ENCODE peak calls at places on chromosomes 16 and 17, in ten cellular contexts. U, H, G, E, X, F, J, W, K and Z are unnamed samples.

GRCh38 chr17:65617496-65617895 is 56.0 kb upstream of the AXIN2 start:
- DNase-seq in J (no peak), E (no peak), X (no peak), U (no peak), H (no peak), K (no peak), W (no peak), G (no peak), F (no peak), Z (no peak)

GRCh38 chr17:76239538-76240274 is 587 bp downstream of the RNF157 start:
- DNase-seq in W (no peak), X (peak; percentile 35), F (no peak), H (no peak), U (no peak), E (no peak), J (no peak), G (no peak), K (no peak), Z (peak; percentile 54)

GRCh38 chr17:11309850-11310249 is 68.8 kb downstream of the SHISA6 start:
- DNase-seq in K (no peak), H (no peak), E (no peak), F (no peak), J (no peak), W (no peak), X (no peak), G (no peak), U (no peak), Z (no peak)

GRCh38 chr17:52419256-52419655 is 260.7 kb upstream of the CA10 start:
- DNase-seq in K (no peak), J (no peak), U (no peak), W (no peak), F (no peak), G (no peak), E (peak; percentile 85), H (no peak), X (no peak), Z (no peak)

GRCh38 chr17:50206604-50207293 is 5.3 kb upstream of the COL1A1 start:
- DNase-seq in G (no peak), F (no peak), J (peak; percentile 60), K (no peak), X (peak; percentile 85), W (peak; percentile 68), E (peak; percentile 86), U (no peak), H (no peak), Z (peak; percentile 49)

GRCh38 chr16:69812213-69813014 is 50.3 kb downstream of the WWP2 start:
- DNase-seq in H (peak; percentile 29), G (no peak), W (no peak), J (peak; percentile 21), K (no peak), E (no peak), U (no peak), F (no peak), X (no peak), Z (no peak)

GRCh38 chr16:78364501-78364900 is 265.0 kb downstream of the WWOX start:
- DNase-seq in K (peak; percentile 5), W (no peak), E (no peak), G (no peak), J (no peak), H (no peak), X (no peak), F (no peak), U (no peak), Z (no peak)

GRCh38 chr17:33404070-33404770 is 111.1 kb upstream of the ASIC2 start:
- DNase-seq in J (no peak), G (no peak), U (no peak), H (no peak), K (no peak), X (no peak), E (no peak), F (no peak), W (no peak), Z (no peak)

GRCh38 chr16:74743668-74744299 is 30.8 kb downstream of the FA2H start:
- DNase-seq in J (peak; percentile 68), F (no peak), H (peak; percentile 99), U (peak; percentile 81), G (no peak), X (no peak), E (peak; percentile 60), W (peak; percentile 23), K (no peak), Z (peak; percentile 100)

GRCh38 chr17:6994666-6995246 is 1.1 kb upstream of the ALOX12 start:
- DNase-seq in U (no peak), E (no peak), F (no peak), K (no peak), J (no peak), G (no peak), H (peak; percentile 32), W (no peak), X (no peak), Z (no peak)

GRCh38 chr16:47887496-47887895 is 268.3 kb downstream of the ABCC12 start:
- DNase-seq in F (no peak), E (peak; percentile 33), X (no peak), G (no peak), U (no peak), K (peak; percentile 31), J (peak; percentile 6), W (no peak), H (peak; percentile 91), Z (no peak)

GRCh38 chr17:8122391-8122922 is 1.4 kb downstream of the HES7 start:
- DNase-seq in F (no peak), G (peak; percentile 32), J (peak; percentile 55), K (no peak), W (peak; percentile 40), E (peak; percentile 27), X (peak; percentile 57), H (peak; percentile 53), U (no peak), Z (no peak)

GRCh38 chr17:78132767-78133178 is 2.2 kb downstream of the TMC8 start:
- DNase-seq in U (no peak), H (no peak), E (no peak), J (no peak), K (no peak), W (no peak), G (no peak), X (no peak), F (no peak), Z (no peak)

GRCh38 chr17:2694381-2695242 is 17.0 kb downstream of the CLUH start:
- DNase-seq in E (no peak), W (no peak), G (no peak), X (peak; percentile 22), H (no peak), J (no peak), U (no peak), K (no peak), F (no peak), Z (peak; percentile 17)

GRCh38 chr17:35243459-35244204 is 760 bp downstream of the SLFN5 start:
- DNase-seq in K (no peak), U (peak; percentile 65), F (peak; percentile 81), X (peak; percentile 46), G (no peak), E (peak; percentile 71), H (peak; percentile 63), J (peak; percentile 83), W (peak; percentile 67), Z (peak; percentile 56)

GRCh38 chr17:55437165-55437605 is 15.6 kb upstream of the MMD start:
- DNase-seq in E (no peak), J (no peak), G (no peak), W (no peak), K (no peak), H (no peak), F (no peak), X (no peak), U (no peak), Z (no peak)
- H3K4me3 ChIP-seq in E (no peak overlapping the region), J (no peak overlapping the region), G (no peak overlapping the region), W (no peak overlapping the region), K (no peak overlapping the region), H (no peak overlapping the region), F (no peak overlapping the region), X (no peak overlapping the region), U (no peak overlapping the region), Z (no peak overlapping the region)

GRCh38 chr16:89602952-89603590 is 10.4 kb upstream of the DPEP1 start:
- DNase-seq in H (no peak), G (no peak), W (no peak), J (no peak), E (no peak), U (no peak), X (no peak), F (no peak), K (no peak), Z (no peak)
- H3K4me3 ChIP-seq in H (no peak overlapping the region), G (no peak overlapping the region), W (no peak overlapping the region), J (no peak overlapping the region), E (no peak overlapping the region), U (no peak overlapping the region), X (no peak overlapping the region), F (no peak overlapping the region), K (no peak overlapping the region), Z (no peak overlapping the region)

DNA sequence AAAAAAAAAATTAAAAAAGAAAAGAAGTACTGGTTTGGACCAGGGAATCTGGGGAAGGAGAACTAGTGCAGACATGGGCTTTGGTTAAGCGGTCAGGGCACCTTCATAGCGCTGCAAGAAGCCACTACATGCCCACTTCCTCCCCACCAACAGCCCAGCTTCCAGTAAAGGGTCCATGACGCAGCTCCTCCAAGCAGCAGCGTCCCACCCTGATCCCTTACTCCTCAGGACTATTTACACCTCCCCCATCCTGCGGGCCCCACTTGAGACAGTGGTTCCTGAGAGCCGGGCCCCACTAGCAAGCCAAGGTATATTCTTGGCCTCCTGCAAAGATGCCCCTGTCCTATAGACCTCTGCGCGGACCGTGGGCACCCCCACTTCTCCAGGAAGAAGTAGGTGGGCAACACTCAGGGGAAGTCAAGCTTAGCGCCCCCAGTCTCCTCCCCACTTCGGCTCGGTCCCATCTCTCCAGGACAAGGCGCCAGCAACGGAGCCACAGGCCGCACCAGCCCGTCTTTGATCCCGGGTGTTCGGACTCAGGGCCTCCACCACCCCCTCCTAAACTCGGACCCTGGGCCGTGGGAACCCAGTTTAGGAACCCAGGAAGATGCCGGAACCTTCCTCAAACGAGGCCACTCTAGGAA is 913 bp upstream of the PRR14 start:
- DNase-seq in E (no peak), H (no peak), X (no peak), G (peak; percentile 11), U (no peak), K (no peak), F (no peak), W (no peak), J (no peak), Z (no peak)
- H3K4me3 ChIP-seq in E (peak overlapping the region; percentile 61), H (peak overlapping the region; percentile 83), X (peak overlapping the region; percentile 49), G (peak overlapping the region; percentile 83), U (peak overlapping the region; percentile 93), K (peak overlapping the region; percentile 50), F (peak overlapping the region; percentile 100), W (peak overlapping the region; percentile 84), J (peak overlapping the region; percentile 61), Z (peak overlapping the region; percentile 82)

DNA sequence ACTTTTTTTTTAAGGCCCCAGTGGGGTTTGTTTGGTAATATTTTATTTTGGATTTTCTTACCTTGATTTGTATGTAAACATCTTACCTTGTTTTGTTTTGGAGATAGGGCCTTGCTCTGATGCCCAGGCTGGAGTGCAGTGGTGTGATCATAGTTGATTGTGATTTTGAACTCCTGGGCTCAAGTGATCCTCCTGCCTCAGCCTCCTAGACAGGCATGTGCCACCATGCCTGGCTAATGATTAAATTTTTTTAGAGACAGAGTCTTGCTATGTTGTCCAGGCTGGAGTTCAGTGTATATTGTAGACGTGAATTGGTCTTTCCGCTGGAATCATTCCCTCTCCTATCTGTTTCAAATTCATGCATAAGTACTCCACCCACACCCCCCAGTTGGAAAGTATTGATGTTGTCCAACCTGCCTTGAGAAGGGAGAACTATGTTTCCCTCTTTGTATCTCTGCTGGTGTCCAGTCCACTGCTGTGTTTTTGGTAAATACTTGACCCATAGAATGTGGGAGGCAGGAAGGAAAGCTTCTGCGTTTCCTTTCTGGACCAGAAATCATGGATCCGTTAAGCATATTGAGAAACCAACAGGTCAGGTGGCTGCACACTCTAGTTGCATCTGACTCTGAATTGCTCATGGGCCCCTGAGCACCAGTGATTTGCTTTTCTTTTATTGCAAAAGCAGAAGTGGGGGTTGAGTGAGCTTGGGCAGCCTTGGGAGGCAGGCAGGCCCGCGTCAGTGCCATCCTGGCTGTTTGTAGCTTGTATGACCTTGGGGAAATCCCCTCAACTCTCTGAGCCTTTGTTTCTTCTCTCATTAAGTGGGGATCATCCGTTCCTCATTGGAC is 25.0 kb downstream of the RMI2 start:
- DNase-seq in H (no peak), K (no peak), G (no peak), W (no peak), U (no peak), E (no peak), J (no peak), X (no peak), F (no peak), Z (no peak)
- H3K4me3 ChIP-seq in H (no peak overlapping the region), K (no peak overlapping the region), G (no peak overlapping the region), W (no peak overlapping the region), U (no peak overlapping the region), E (no peak overlapping the region), J (no peak overlapping the region), X (no peak overlapping the region), F (no peak overlapping the region), Z (no peak overlapping the region)